ENCODE peak calls at places on chromosomes 1 and 21, in nine cellular contexts. G, U, D, V, O, A, F, W and C are unnamed samples.

GRCh38 chr1:116433283-116434257 is 60.5 kb downstream of the ATP1A1 start:
- DNase-seq in A (no peak), D (peak), W (peak), F (no peak), V (no peak), O (peak), G (no peak), U (no peak), C (no peak)

GRCh38 chr1:201637282-201638076 is 98.6 kb downstream of the NAV1 start:
- DNase-seq in O (peak), U (no peak), W (peak), V (peak), A (no peak), G (no peak), F (peak), D (peak), C (no peak)

GRCh38 chr1:52533710-52534109 is 19.2 kb downstream of the TUT4 start:
- DNase-seq in U (no peak), W (no peak), G (no peak), F (no peak), O (no peak), V (no peak), D (no peak), A (no peak), C (no peak)

GRCh38 chr1:3587133-3587733 is 24.1 kb downstream of the MEGF6 start:
- DNase-seq in O (no peak), V (no peak), A (no peak), U (no peak), F (no peak), G (no peak), W (no peak), D (peak), C (no peak)

GRCh38 chr1:205505076-205505729 is 734 bp downstream of the CDK18 start:
- DNase-seq in G (no peak), D (no peak), O (no peak), F (no peak), U (no peak), W (no peak), A (no peak), V (no peak), C (no peak)

GRCh38 chr1:31715097-31715872 is 11.5 kb upstream of the COL16A1 start:
- DNase-seq in A (peak), V (peak), U (peak), F (peak), G (peak), D (peak), W (peak), O (peak), C (peak)

GRCh38 chr1:44412591-44412990 is 7.5 kb downstream of the RNF220 start:
- DNase-seq in D (no peak), F (no peak), A (no peak), W (no peak), O (no peak), G (no peak), U (no peak), V (no peak), C (no peak)

GRCh38 chr1:14897997-14898645 is 255.4 kb upstream of the TMEM51 start:
- DNase-seq in D (no peak), G (no peak), W (no peak), A (no peak), V (no peak), U (no peak), F (no peak), O (no peak), C (no peak)

GRCh38 chr21:29423521-29423920 is 124.8 kb downstream of the BACH1 start:
- DNase-seq in V (no peak), U (no peak), W (no peak), D (no peak), O (no peak), G (no peak), A (no peak), F (no peak), C (no peak)

GRCh38 chr1:36133484-36133883 is 8.5 kb upstream of the COL8A2 start:
- DNase-seq in V (peak), A (no peak), D (peak), U (peak), F (peak), G (no peak), O (peak), W (no peak), C (no peak)

GRCh38 chr1:27436204-27437159 is 44.1 kb downstream of the GPR3 start:
- DNase-seq in D (peak), V (peak), O (peak), F (no peak), G (no peak), A (no peak), W (peak), U (peak), C (peak)

GRCh38 chr1:32924881-32925344 is 23.7 kb upstream of the TMEM54 start:
- DNase-seq in A (peak), O (no peak), U (no peak), V (no peak), W (peak), D (no peak), G (no peak), F (no peak), C (no peak)

GRCh38 chr1:170168263-170168662 is 22.5 kb downstream of the NTMT2 start:
- DNase-seq in U (no peak), D (peak), F (no peak), V (peak), A (no peak), G (no peak), W (no peak), O (peak), C (no peak)

GRCh38 chr1:24935615-24936484 is 5.8 kb upstream of the RUNX3 start:
- DNase-seq in G (no peak), V (no peak), W (no peak), U (no peak), D (no peak), A (no peak), O (no peak), F (no peak), C (peak)

GRCh38 chr1:57916034-57916433 is 492.2 kb upstream of the DAB1 start:
- DNase-seq in O (no peak), G (no peak), V (no peak), U (no peak), F (no peak), D (no peak), W (no peak), A (no peak), C (no peak)

GRCh38 chr1:197590687-197591086 is 184.6 kb downstream of the DENND1B start:
- DNase-seq in F (no peak), V (no peak), O (no peak), W (no peak), A (no peak), U (no peak), D (no peak), G (no peak), C (no peak)

GRCh38 chr21:34889287-34889536 is 159.9 kb downstream of the RUNX1 start:
- DNase-seq in W (no peak), D (peak), V (peak), F (peak), U (no peak), O (peak), A (peak), G (no peak), C (peak)

DNA sequence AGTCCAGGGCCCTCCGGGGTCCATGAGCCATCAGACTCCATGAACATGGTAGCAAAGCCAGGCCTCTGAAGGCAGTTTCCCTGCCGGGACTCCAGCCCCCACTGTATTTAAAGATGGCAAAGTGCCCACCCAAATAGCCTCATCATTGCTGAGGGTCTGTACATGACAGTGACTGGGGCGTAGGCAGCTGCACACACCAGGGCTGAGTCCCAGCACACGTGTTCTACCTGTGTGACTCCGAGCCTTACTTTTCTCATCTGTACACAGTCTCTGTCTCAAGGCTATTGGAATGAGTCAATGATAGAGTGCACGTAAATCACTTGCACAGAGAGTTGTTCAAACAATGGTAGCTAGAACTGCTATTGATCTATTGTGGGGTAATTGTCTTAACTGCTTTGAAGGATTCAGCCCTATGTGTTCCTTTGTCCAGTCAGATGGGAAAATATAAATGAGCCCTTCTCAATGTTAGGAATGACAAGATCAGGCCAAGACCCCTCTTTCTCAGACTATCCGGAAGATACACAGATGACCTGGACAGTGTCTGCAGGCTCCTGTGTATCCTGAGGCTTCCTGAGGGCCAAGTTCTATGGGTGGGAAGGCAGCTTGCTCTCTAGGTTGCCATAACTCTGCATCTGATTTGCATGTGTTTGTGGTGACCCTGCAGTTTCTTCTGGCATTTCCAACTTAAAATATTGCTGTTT is 48.9 kb downstream of the RASSF5 start:
- DNase-seq in A (no peak), W (no peak), D (no peak), V (no peak), G (no peak), U (no peak), O (no peak), F (no peak), C (peak)
- H3K4me3 ChIP-seq in A (no peak), W (no peak), D (peak), V (no peak), G (peak), U (no peak), O (no peak), F (peak), C (peak)

GRCh38 chr1:247115141-247115510 is 11.0 kb upstream of the ZNF669 start:
- DNase-seq in F (no peak), G (no peak), V (no peak), W (no peak), A (no peak), O (no peak), D (no peak), U (no peak), C (no peak)

GRCh38 chr1:247119600-247120407 is 15.6 kb upstream of the ZNF669 start:
- DNase-seq in U (no peak), D (no peak), V (no peak), F (no peak), W (no peak), O (no peak), G (no peak), A (no peak), C (no peak)

GRCh38 chr1:247121382-247121781 is 17.2 kb upstream of the ZNF669 start:
- DNase-seq in D (no peak), F (no peak), A (no peak), G (no peak), V (no peak), U (no peak), O (no peak), W (no peak), C (no peak)

GRCh38 chr1:247115545-247115944 is 11.4 kb upstream of the ZNF669 start:
- DNase-seq in G (no peak), W (no peak), O (no peak), A (no peak), V (no peak), F (no peak), D (no peak), U (no peak), C (no peak)

GRCh38 chr1:247118946-247119446 is 14.8 kb upstream of the ZNF669 start:
- DNase-seq in D (peak), F (no peak), V (peak), O (peak), A (no peak), G (no peak), W (peak), U (no peak), C (peak)
- TF ChIP-seq CTCF in D (peak), F (no peak), V (no peak), O (peak), A (no peak), G (no peak), W (peak), U (no peak), C (no peak)

GRCh38 chr1:181061891-181062777 is 26.4 kb upstream of the IER5 start:
- DNase-seq in F (no peak), O (no peak), D (no peak), U (no peak), V (no peak), A (peak), G (no peak), W (no peak), C (peak)
- H3K4me3 ChIP-seq in F (no peak), O (no peak), D (no peak), U (no peak), V (no peak), A (no peak), G (no peak), W (no peak), C (peak)

DNA sequence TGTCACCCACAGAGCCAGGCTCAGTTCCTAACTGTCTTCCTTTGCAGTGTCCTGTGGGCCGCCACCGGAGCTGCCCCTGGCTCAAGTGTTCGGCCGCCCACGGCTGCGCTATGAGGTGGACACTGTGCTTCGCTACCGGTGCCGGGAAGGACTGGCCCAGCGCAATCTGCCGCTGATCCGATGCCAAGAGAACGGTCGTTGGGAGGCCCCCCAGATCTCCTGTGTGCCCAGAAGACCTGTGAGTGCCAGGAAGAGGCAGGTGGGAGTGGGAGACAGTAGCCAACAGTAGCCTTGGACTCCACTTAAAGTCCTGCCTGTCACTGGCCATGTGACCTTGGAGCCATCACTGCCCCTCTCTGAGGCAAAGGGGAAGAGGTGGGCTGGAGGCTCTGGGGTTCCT is 16.6 kb downstream of the BCAN start:
- DNase-seq in F (no peak), G (no peak), U (no peak), V (no peak), W (no peak), D (no peak), A (no peak), O (no peak), C (no peak)
- TF ChIP-seq CTCF in F (no peak), G (no peak), U (no peak), V (no peak), W (no peak), D (no peak), A (no peak), O (no peak), C (no peak)

GRCh38 chr1:91732991-91733390 is 153.0 kb downstream of the TGFBR3 start:
- DNase-seq in U (no peak), W (no peak), G (no peak), F (no peak), D (no peak), O (no peak), A (no peak), V (no peak), C (no peak)
- H3K4me3 ChIP-seq in U (no peak), W (no peak), G (no peak), F (no peak), D (no peak), O (no peak), A (no peak), V (no peak), C (no peak)

GRCh38 chr1:107047602-107048001 is 8.9 kb upstream of the PRMT6 start:
- DNase-seq in D (no peak), G (no peak), F (no peak), V (no peak), W (no peak), A (no peak), O (peak), U (no peak), C (no peak)
- TF ChIP-seq CTCF in D (peak), G (no peak), F (no peak), V (peak), W (no peak), A (no peak), O (peak), U (no peak), C (no peak)

GRCh38 chr1:224583774-224584173 is 32.3 kb upstream of the CNIH3 start:
- DNase-seq in U (no peak), V (no peak), A (no peak), D (no peak), G (no peak), O (no peak), W (no peak), F (no peak), C (no peak)
- H3K4me3 ChIP-seq in U (no peak), V (no peak), A (no peak), D (no peak), G (no peak), O (no peak), W (no peak), F (no peak), C (no peak)